ENCODE peak calls at places on chromosome 12, in four cellular contexts. One of them, this sample, is unnamed.

GRCh38 chr12:106672308-106673085 is 89.7 kb downstream of the RFX4 start:
- DNase-seq in sciatic nerve: no peak
- DNase-seq in SW 1271: no peak
- DNase-seq in PC-3: no peak
- DNase-seq in this sample: no peak

GRCh38 chr12:91133871-91134270 is 22.6 kb upstream of the LUM start:
- DNase-seq in sciatic nerve: no peak
- DNase-seq in SW 1271: no peak
- DNase-seq in PC-3: no peak
- DNase-seq in this sample: peak; percentile 3

GRCh38 chr12:100555722-100556121 is 17.8 kb upstream of the GAS2L3 start:
- DNase-seq in sciatic nerve: no peak
- DNase-seq in SW 1271: no peak
- DNase-seq in PC-3: no peak
- DNase-seq in this sample: no peak

GRCh38 chr12:2510066-2510465 is 284.7 kb upstream of the FKBP4 start:
- DNase-seq in sciatic nerve: no peak
- DNase-seq in SW 1271: no peak
- DNase-seq in PC-3: no peak
- DNase-seq in this sample: no peak

GRCh38 chr12:1972260-1972659 is 32.0 kb downstream of the DCP1B start:
- DNase-seq in sciatic nerve: no peak
- DNase-seq in SW 1271: no peak
- DNase-seq in PC-3: peak; percentile 24
- DNase-seq in this sample: peak; percentile 20

GRCh38 chr12:31029916-31030562 is 43.6 kb upstream of the DDX11 start:
- DNase-seq in sciatic nerve: no peak
- DNase-seq in SW 1271: no peak
- DNase-seq in PC-3: peak; percentile 25
- DNase-seq in this sample: no peak

GRCh38 chr12:132566551-132567131 is 43.7 kb downstream of the LRCOL1 start:
- DNase-seq in sciatic nerve: no peak
- DNase-seq in SW 1271: no peak
- DNase-seq in PC-3: no peak
- DNase-seq in this sample: no peak

GRCh38 chr12:51163795-51164194 is 9.1 kb downstream of the TFCP2 start:
- DNase-seq in sciatic nerve: no peak
- DNase-seq in SW 1271: no peak
- DNase-seq in PC-3: no peak
- DNase-seq in this sample: no peak

GRCh38 chr12:114668151-114668891 is 15.7 kb downstream of the TBX3 start:
- DNase-seq in sciatic nerve: peak; percentile 86
- DNase-seq in SW 1271: peak; percentile 48
- DNase-seq in PC-3: peak; percentile 98
- DNase-seq in this sample: peak; percentile 94

GRCh38 chr12:70535896-70536374 is 101.3 kb downstream of the PTPRB start:
- DNase-seq in sciatic nerve: peak; percentile 61
- DNase-seq in SW 1271: no peak
- DNase-seq in PC-3: no peak
- DNase-seq in this sample: no peak

GRCh38 chr12:1117970-1118563 is 127.0 kb downstream of the ERC1 start:
- DNase-seq in sciatic nerve: peak; percentile 84
- DNase-seq in SW 1271: no peak
- DNase-seq in PC-3: peak; percentile 80
- DNase-seq in this sample: peak; percentile 79

GRCh38 chr12:130444986-130445385 is 107.3 kb downstream of the PIWIL1 start:
- DNase-seq in sciatic nerve: no peak
- DNase-seq in SW 1271: no peak
- DNase-seq in PC-3: no peak
- DNase-seq in this sample: no peak

GRCh38 chr12:2678416-2678815 is 116.4 kb upstream of the FKBP4 start:
- DNase-seq in sciatic nerve: no peak
- DNase-seq in SW 1271: no peak
- DNase-seq in PC-3: no peak
- DNase-seq in this sample: no peak

GRCh38 chr12:69511870-69512269 is 41.7 kb downstream of the FRS2 start:
- DNase-seq in sciatic nerve: no peak
- DNase-seq in SW 1271: no peak
- DNase-seq in PC-3: no peak
- DNase-seq in this sample: no peak

GRCh38 chr12:2013527-2014223 is 9.4 kb upstream of the DCP1B start:
- DNase-seq in sciatic nerve: no peak
- DNase-seq in SW 1271: no peak
- DNase-seq in PC-3: no peak
- DNase-seq in this sample: no peak

GRCh38 chr12:50572275-50572674 is 67.5 kb downstream of the DIP2B start:
- DNase-seq in sciatic nerve: no peak
- DNase-seq in SW 1271: no peak
- DNase-seq in PC-3: peak; percentile 58
- DNase-seq in this sample: peak; percentile 31

GRCh38 chr12:52029686-52030085 is 21.6 kb upstream of the NR4A1 start:
- DNase-seq in sciatic nerve: no peak
- DNase-seq in SW 1271: no peak
- DNase-seq in PC-3: peak; percentile 25
- DNase-seq in this sample: peak; percentile 54

GRCh38 chr12:131533139-131533538 is 177.8 kb upstream of the SFSWAP start:
- DNase-seq in sciatic nerve: no peak
- DNase-seq in SW 1271: no peak
- DNase-seq in PC-3: no peak
- DNase-seq in this sample: no peak

GRCh38 chr12:85466906-85467305 is 186.9 kb downstream of the ALX1 start:
- DNase-seq in sciatic nerve: no peak
- DNase-seq in SW 1271: no peak
- DNase-seq in PC-3: peak; percentile 66
- DNase-seq in this sample: peak; percentile 37

GRCh38 chr12:53486730-53487487 is 12.3 kb downstream of the MAP3K12 start:
- DNase-seq in sciatic nerve: peak; percentile 50
- DNase-seq in SW 1271: no peak
- DNase-seq in PC-3: no peak
- DNase-seq in this sample: no peak